ENCODE peak calls at places on chromosomes 5 and 9, in eight cellular contexts. D is endothelial cell, J is omental fat pad, W is upper lobe of left lung, L is HCT116, R is right atrium auricular region, Q is fibroblast of mammary gland, S is PC-3. T is an unnamed sample.

GRCh38 chr5:173302546-173303155 is 25.6 kb downstream of the STC2 start:
- DNase-seq in D (no peak), J (no peak), W (no peak), L (peak; percentile 68), R (no peak), Q (peak; percentile 91), S (peak; percentile 96), T (no peak)

GRCh38 chr5:8691221-8691620 is 822.3 kb downstream of the MTRR start:
- DNase-seq in D (no peak), J (no peak), W (no peak), L (no peak), R (no peak), Q (no peak), S (no peak), T (no peak)

GRCh38 chr9:25677301-25678146 is 720 bp downstream of the TUSC1 start:
- DNase-seq in D (peak; percentile 59), J (peak; percentile 66), W (peak; percentile 92), L (no peak), R (peak; percentile 83), Q (peak; percentile 74), S (peak; percentile 66), T (no peak)

GRCh38 chr5:74622944-74623343 is 17.6 kb downstream of the ENC1 start:
- DNase-seq in D (no peak), J (no peak), W (no peak), L (no peak), R (no peak), Q (no peak), S (no peak), T (no peak)

GRCh38 chr9:69157751-69158466 is 16.2 kb upstream of the TJP2 start:
- DNase-seq in D (peak; percentile 36), J (no peak), W (no peak), L (no peak), R (no peak), Q (peak; percentile 58), S (no peak), T (no peak)

GRCh38 chr5:116652196-116652729 is 77.6 kb upstream of the SEMA6A start:
- DNase-seq in D (no peak), J (peak; percentile 25), W (no peak), L (peak; percentile 79), R (peak; percentile 88), Q (peak; percentile 62), S (no peak), T (peak; percentile 53)

GRCh38 chr9:27535701-27536118 is 6.1 kb upstream of the MOB3B start:
- DNase-seq in D (peak; percentile 22), J (no peak), W (peak; percentile 55), L (no peak), R (no peak), Q (no peak), S (no peak), T (no peak)

GRCh38 chr9:136326061-136326776 is 1.1 kb upstream of the GPSM1 start:
- DNase-seq in D (no peak), J (no peak), W (no peak), L (no peak), R (no peak), Q (peak; percentile 82), S (no peak), T (peak; percentile 48)

GRCh38 chr5:9239071-9239470 is 306.8 kb downstream of the SEMA5A start:
- DNase-seq in D (no peak), J (no peak), W (no peak), L (no peak), R (no peak), Q (peak; percentile 21), S (peak; percentile 66), T (no peak)

GRCh38 chr5:16934123-16934522 is 2.0 kb downstream of the MYO10 start:
- DNase-seq in D (peak; percentile 87), J (no peak), W (peak; percentile 69), L (peak; percentile 63), R (peak; percentile 63), Q (peak; percentile 58), S (peak; percentile 96), T (peak; percentile 82)

GRCh38 chr5:114362977-114363721 is 1.3 kb downstream of the KCNN2 start:
- DNase-seq in D (peak; percentile 30), J (no peak), W (no peak), L (no peak), R (no peak), Q (no peak), S (no peak), T (no peak)

GRCh38 chr5:10775646-10776045 is 14.6 kb upstream of the DAP start:
- DNase-seq in D (no peak), J (no peak), W (no peak), L (no peak), R (no peak), Q (no peak), S (no peak), T (no peak)

GRCh38 chr9:6869081-6869948 is 111.5 kb downstream of the KDM4C start:
- DNase-seq in D (no peak), J (no peak), W (no peak), L (no peak), R (no peak), Q (no peak), S (no peak), T (no peak)

GRCh38 chr5:40754381-40755092 is 1.2 kb downstream of the TTC33 start:
- DNase-seq in D (no peak), J (no peak), W (no peak), L (no peak), R (no peak), Q (peak; percentile 55), S (peak; percentile 54), T (no peak)

GRCh38 chr5:90902170-90902569 is 343.6 kb downstream of the ADGRV1 start:
- DNase-seq in D (no peak), J (no peak), W (no peak), L (no peak), R (no peak), Q (no peak), S (no peak), T (no peak)

GRCh38 chr5:90289837-90290236 is 119.7 kb downstream of the CETN3 start:
- DNase-seq in D (no peak), J (no peak), W (no peak), L (no peak), R (no peak), Q (peak; percentile 12), S (no peak), T (no peak)

GRCh38 chr5:151671979-151672378 is 14.7 kb downstream of the SPARC start:
- DNase-seq in D (no peak), J (no peak), W (peak; percentile 47), L (no peak), R (peak; percentile 73), Q (peak; percentile 88), S (no peak), T (no peak)

GRCh38 chr5:78659114-78659513 is 10.5 kb upstream of the LHFPL2 start:
- DNase-seq in D (no peak), J (no peak), W (no peak), L (no peak), R (no peak), Q (no peak), S (no peak), T (no peak)

GRCh38 chr9:15642369-15642962 is 89.6 kb downstream of the CCDC171 start:
- DNase-seq in D (no peak), J (no peak), W (no peak), L (peak; percentile 43), R (no peak), Q (peak; percentile 60), S (peak; percentile 46), T (no peak)

GRCh38 chr5:432928-433791 is 9.8 kb upstream of the EXOC3 start:
- DNase-seq in D (no peak), J (no peak), W (no peak), L (no peak), R (no peak), Q (no peak), S (no peak), T (no peak)

GRCh38 chr9:14190240-14190639 is 123.7 kb downstream of the NFIB start:
- DNase-seq in D (no peak), J (no peak), W (no peak), L (no peak), R (no peak), Q (no peak), S (no peak), T (no peak)

GRCh38 chr5:172187118-172188032 is 649 bp downstream of the STK10 start:
- DNase-seq in D (peak; percentile 21), J (peak; percentile 42), W (peak; percentile 82), L (peak; percentile 26), R (peak; percentile 77), Q (peak; percentile 83), S (peak; percentile 91), T (peak; percentile 34)
- TF ChIP-seq CTCF in D (no peak), J (no peak), W (no peak), L (no peak), R (no peak), Q (no peak), S (no peak), T (no peak)

DNA sequence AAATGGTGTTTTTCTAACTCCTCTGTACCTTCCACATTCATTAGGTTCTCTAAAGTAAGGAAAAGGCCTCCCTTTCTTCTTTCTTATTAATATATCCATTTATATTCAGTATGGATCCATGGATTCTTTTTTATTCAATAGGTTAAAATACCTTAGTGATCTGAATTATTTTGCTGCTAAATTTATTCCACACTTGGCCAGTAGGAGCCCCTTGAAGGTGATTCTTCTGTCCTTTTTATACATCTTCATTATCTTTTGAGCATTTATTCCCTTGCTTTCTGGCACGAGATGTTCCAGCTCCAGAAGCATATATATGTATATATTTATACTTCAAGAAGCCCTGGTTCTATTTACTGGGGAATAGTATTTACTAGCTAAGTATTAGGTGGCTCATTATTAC is 311.8 kb upstream of the SGCD start:
- DNase-seq in D (no peak), J (no peak), W (no peak), L (no peak), R (no peak), Q (no peak), S (no peak), T (no peak)
- TF ChIP-seq CTCF in D (peak; percentile 55), J (no peak), W (no peak), L (no peak), R (no peak), Q (peak; percentile 8), S (no peak), T (peak; percentile 31)

GRCh38 chr9:94563548-94563947 is 8.7 kb downstream of the PCAT7 start:
- DNase-seq in D (no peak), J (no peak), W (no peak), L (no peak), R (no peak), Q (no peak), S (no peak), T (no peak)
- TF ChIP-seq CTCF in D (no peak), J (no peak), W (no peak), L (no peak), R (no peak), Q (no peak), S (peak; percentile 27), T (no peak)

DNA sequence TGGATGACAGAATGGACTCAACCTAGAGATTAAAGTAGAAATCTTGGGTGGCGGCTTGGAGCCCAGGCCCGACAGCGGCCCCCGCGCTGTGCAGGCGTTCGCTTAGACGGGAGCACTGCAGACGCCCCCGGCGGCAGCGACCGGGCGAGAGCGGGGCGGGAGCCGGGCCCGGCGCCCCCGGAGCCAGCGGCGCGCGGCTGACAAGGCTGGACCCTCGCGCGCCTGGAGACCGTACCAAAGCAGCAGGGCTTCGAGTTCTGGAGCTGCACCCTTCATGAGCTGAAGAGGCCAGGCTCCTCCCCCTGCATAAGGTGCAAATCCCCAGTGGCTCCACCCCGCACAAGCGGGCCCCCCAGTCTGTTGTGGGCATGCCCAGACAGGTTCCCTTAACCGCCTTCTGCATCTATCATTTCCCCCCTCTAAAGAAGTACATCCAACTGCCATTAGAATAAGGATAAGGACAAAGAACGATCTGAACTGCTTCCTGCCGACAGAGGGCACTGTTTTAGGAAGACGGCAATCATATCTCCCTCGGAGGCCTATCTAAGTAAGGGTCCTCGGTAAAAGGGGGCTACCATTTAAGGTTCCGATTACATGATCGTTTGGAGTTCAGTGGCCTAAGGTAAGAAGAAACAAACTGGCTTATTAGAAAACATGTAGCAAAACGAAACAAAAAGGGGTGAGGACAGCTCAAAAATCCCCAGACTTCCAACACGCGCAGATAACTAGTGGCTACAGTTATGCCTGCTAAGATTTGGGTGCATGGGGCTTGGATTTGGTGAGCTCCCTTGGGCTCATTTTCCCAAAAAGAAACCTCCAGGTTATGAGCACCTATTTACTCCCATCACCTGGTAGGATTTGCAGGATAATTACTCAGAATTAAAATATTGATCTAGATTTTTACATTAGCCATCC is 66.3 kb downstream of the RGMB start:
- DNase-seq in D (no peak), J (no peak), W (no peak), L (no peak), R (no peak), Q (peak; percentile 16), S (peak; percentile 43), T (no peak)
- TF ChIP-seq CTCF in D (no peak), J (no peak), W (no peak), L (no peak), R (no peak), Q (peak; percentile 44), S (peak; percentile 63), T (no peak)

T was measured in neural crest cell.